ENCODE peak calls at places on chromosomes 3 and 15, in seven cellular contexts. B, G, V, E, T, M and Q are unnamed samples.

GRCh38 chr3:54899273-54899672 is 28.6 kb downstream of the LRTM1 start:
- DNase-seq in B (no peak), G (no peak), V (no peak), E (no peak), T (no peak), M (no peak), Q (no peak)

GRCh38 chr15:99732268-99732641 is 982 bp downstream of the LYSMD4 start:
- DNase-seq in B (no peak), G (no peak), V (no peak), E (no peak), T (no peak), M (no peak), Q (no peak)

GRCh38 chr15:67064607-67065530 is 533 bp upstream of the SMAD3 start:
- DNase-seq in B (peak), G (peak), V (no peak), E (peak), T (no peak), M (no peak), Q (no peak)

GRCh38 chr3:138888569-138888968 is 53.8 kb upstream of the PIK3CB start:
- DNase-seq in B (no peak), G (no peak), V (no peak), E (no peak), T (no peak), M (no peak), Q (no peak)

GRCh38 chr3:107943350-107943749 is 147.5 kb downstream of the CD47 start:
- DNase-seq in B (no peak), G (no peak), V (no peak), E (no peak), T (no peak), M (no peak), Q (no peak)

GRCh38 chr15:68384451-68385239 is 47.3 kb downstream of the ITGA11 start:
- DNase-seq in B (no peak), G (no peak), V (peak), E (no peak), T (no peak), M (no peak), Q (peak)

GRCh38 chr3:190432216-190432615 is 17.5 kb downstream of the TMEM207 start:
- DNase-seq in B (no peak), G (no peak), V (peak), E (no peak), T (no peak), M (no peak), Q (no peak)

GRCh38 chr15:67406257-67406861 is 114.6 kb upstream of the C15orf61 start:
- DNase-seq in B (no peak), G (no peak), V (peak), E (no peak), T (no peak), M (no peak), Q (no peak)

GRCh38 chr3:188266581-188267274 is 112.8 kb downstream of the LPP start:
- DNase-seq in B (no peak), G (no peak), V (no peak), E (no peak), T (no peak), M (no peak), Q (no peak)

GRCh38 chr15:66615175-66615495 is 49.3 kb upstream of the LCTL start:
- DNase-seq in B (peak), G (no peak), V (no peak), E (no peak), T (no peak), M (no peak), Q (no peak)

GRCh38 chr15:93088200-93088980 is 621 bp downstream of the RGMA start:
- DNase-seq in B (no peak), G (peak), V (no peak), E (no peak), T (peak), M (no peak), Q (peak)

GRCh38 chr3:126216416-126216815 is 36.0 kb upstream of the ALDH1L1 start:
- DNase-seq in B (no peak), G (no peak), V (peak), E (no peak), T (no peak), M (no peak), Q (no peak)

GRCh38 chr3:126268866-126269265 is 88.3 kb downstream of the KLF15 start:
- DNase-seq in B (no peak), G (no peak), V (no peak), E (no peak), T (no peak), M (no peak), Q (peak)

GRCh38 chr15:55403531-55403930 is 4.6 kb downstream of the CCPG1 start:
- DNase-seq in B (no peak), G (no peak), V (peak), E (no peak), T (no peak), M (no peak), Q (no peak)

GRCh38 chr3:134367869-134368750 is 6.1 kb downstream of the AMOTL2 start:
- DNase-seq in B (no peak), G (no peak), V (no peak), E (no peak), T (no peak), M (no peak), Q (peak)

GRCh38 chr3:151430821-151431484 is 29.9 kb downstream of the IGSF10 start:
- DNase-seq in B (no peak), G (no peak), V (peak), E (no peak), T (no peak), M (no peak), Q (no peak)

GRCh38 chr15:90203473-90203872 is 2.3 kb downstream of the SEMA4B start:
- DNase-seq in B (no peak), G (peak), V (no peak), E (no peak), T (no peak), M (no peak), Q (no peak)

GRCh38 chr15:93179072-93179471 is 90.1 kb upstream of the RGMA start:
- DNase-seq in B (no peak), G (no peak), V (peak), E (no peak), T (peak), M (no peak), Q (no peak)

GRCh38 chr3:173037840-173038483 is 103.1 kb downstream of the SPATA16 start:
- DNase-seq in B (no peak), G (no peak), V (peak), E (no peak), T (no peak), M (no peak), Q (no peak)

GRCh38 chr3:196604548-196604947 is 34.9 kb upstream of the NRROS start:
- DNase-seq in B (peak), G (no peak), V (no peak), E (no peak), T (no peak), M (no peak), Q (no peak)

GRCh38 chr3:42176635-42177034 is 85.5 kb downstream of the TRAK1 start:
- DNase-seq in B (no peak), G (no peak), V (no peak), E (no peak), T (no peak), M (no peak), Q (no peak)

GRCh38 chr3:89145995-89146394 is 38.6 kb downstream of the EPHA3 start:
- DNase-seq in B (no peak), G (no peak), V (peak), E (no peak), T (no peak), M (no peak), Q (no peak)

GRCh38 chr3:143536817-143537535 is 311.3 kb downstream of the SLC9A9 start:
- DNase-seq in B (no peak), G (no peak), V (peak), E (no peak), T (peak), M (no peak), Q (peak)

GRCh38 chr3:136817448-136817847 is 1.5 kb upstream of the SLC35G2 start:
- DNase-seq in B (no peak), G (no peak), V (peak), E (no peak), T (no peak), M (no peak), Q (no peak)

GRCh38 chr3:87548271-87548670 is 271.9 kb upstream of the POU1F1 start:
- DNase-seq in B (no peak), G (no peak), V (no peak), E (no peak), T (no peak), M (no peak), Q (no peak)